ENCODE peak calls at places on chromosomes 12 and 14, in five cellular contexts. N is uterus; Z is SK-N-SH; M is left ventricle myocardium inferior; Q is CD8-positive, alpha-beta T cell. L is an unnamed sample.

GRCh38 chr14:49999826-50000214 is 106.9 kb downstream of the ARF6 start:
- DNase-seq in Z (no peak), Q (no peak), M (no peak), N (no peak), L (no peak)

GRCh38 chr12:124842073-124842749 is 21.5 kb downstream of the SCARB1 start:
- DNase-seq in M (no peak), Z (peak; percentile 91), N (no peak), Q (no peak), L (no peak)

GRCh38 chr12:24127919-24128721 is 178.7 kb upstream of the SOX5 start:
- DNase-seq in Q (no peak), N (no peak), M (no peak), Z (no peak), L (no peak)

GRCh38 chr14:28242895-28243294 is 523.7 kb upstream of the FOXG1 start:
- DNase-seq in N (no peak), M (no peak), Z (no peak), Q (no peak), L (no peak)

GRCh38 chr12:91215940-91216454 is 33.4 kb upstream of the DCN start:
- DNase-seq in M (no peak), Q (no peak), Z (no peak), N (no peak), L (no peak)

GRCh38 chr12:115023279-115023678 is 339.3 kb upstream of the TBX3 start:
- DNase-seq in M (peak; percentile 49), N (no peak), Q (no peak), Z (no peak), L (no peak)

GRCh38 chr12:116320839-116321238 is 43.3 kb upstream of the MED13L start:
- DNase-seq in N (no peak), Q (no peak), Z (no peak), M (no peak), L (no peak)

GRCh38 chr12:84054811-84055210 is 857.8 kb downstream of the SLC6A15 start:
- DNase-seq in M (no peak), Z (no peak), N (no peak), Q (no peak), L (no peak)

GRCh38 chr14:31933716-31934115 is 143.4 kb upstream of the ARHGAP5 start:
- DNase-seq in N (no peak), Z (no peak), M (no peak), Q (no peak), L (no peak)

GRCh38 chr12:10362828-10363664 is 26.8 kb downstream of the KLRK1 start:
- DNase-seq in Z (no peak), M (no peak), N (no peak), Q (no peak), L (no peak)

GRCh38 chr14:105877645-105878044 is 351.3 kb downstream of the TMEM121 start:
- DNase-seq in Z (no peak), M (peak; percentile 5), Q (no peak), N (no peak), L (no peak)

GRCh38 chr14:89507521-89507920 is 90.5 kb upstream of the FOXN3 start:
- DNase-seq in Q (no peak), N (no peak), M (no peak), Z (no peak), L (no peak)

GRCh38 chr14:103576371-103577024 is 13.7 kb downstream of the COA8 start:
- DNase-seq in M (peak; percentile 87), N (peak; percentile 92), Z (peak; percentile 92), Q (no peak), L (peak; percentile 76)

GRCh38 chr12:6430990-6431353 is 13.8 kb upstream of the CD27 start:
- DNase-seq in Z (no peak), N (peak; percentile 29), Q (no peak), M (no peak), L (no peak)

GRCh38 chr14:96225745-96226151 is 21.1 kb downstream of the BDKRB2 start:
- DNase-seq in Z (peak; percentile 60), M (peak; percentile 22), N (peak; percentile 44), Q (no peak), L (no peak)

GRCh38 chr12:27523642-27524488 is at the start of gene PPFIBP1:
- DNase-seq in Q (peak; percentile 100), Z (peak; percentile 94), N (peak; percentile 99), M (peak; percentile 99), L (peak; percentile 99)

GRCh38 chr12:74021937-74022336 is 515.7 kb upstream of the ATXN7L3B start:
- DNase-seq in N (no peak), Q (no peak), M (peak; percentile 35), Z (peak; percentile 36), L (peak; percentile 25)

DNA sequence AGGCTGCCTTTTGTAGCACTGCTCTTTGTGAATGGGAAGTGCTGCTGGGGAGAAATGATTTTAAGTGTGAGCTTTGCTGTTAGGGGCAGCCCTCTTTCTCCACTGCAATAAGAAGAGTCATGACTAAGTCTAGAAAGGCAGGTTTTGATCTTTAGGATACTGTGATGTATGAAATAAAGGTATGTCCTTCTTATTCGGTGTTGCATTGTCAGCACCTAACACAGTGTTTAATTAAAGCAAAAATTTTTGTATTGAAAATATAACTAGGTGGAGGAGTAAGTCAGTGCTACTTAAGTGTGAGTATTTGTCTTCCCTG is 81.5 kb downstream of the ETV6 start:
- DNase-seq in M (no peak), Z (no peak), N (no peak), Q (no peak), L (no peak)
- H3K27ac ChIP-seq in M (no peak overlapping the region), Z (peak overlapping the region; percentile 76), N (no peak overlapping the region), Q (no peak overlapping the region), L (no peak overlapping the region)

GRCh38 chr12:95740751-95741150 is 49.8 kb downstream of the NTN4 start:
- DNase-seq in M (no peak), N (no peak), Q (no peak), Z (no peak), L (no peak)
- H3K27ac ChIP-seq in M (peak overlapping the region; percentile 96), N (no peak overlapping the region), Q (no peak overlapping the region), Z (no peak overlapping the region), L (no peak overlapping the region)

GRCh38 chr12:49160415-49160814 is 28.5 kb downstream of the TUBA1A start:
- DNase-seq in N (no peak), M (no peak), Z (no peak), Q (no peak), L (no peak)
- H3K27ac ChIP-seq in N (no peak overlapping the region), M (no peak overlapping the region), Z (no peak overlapping the region), Q (no peak overlapping the region), L (no peak overlapping the region)

DNA sequence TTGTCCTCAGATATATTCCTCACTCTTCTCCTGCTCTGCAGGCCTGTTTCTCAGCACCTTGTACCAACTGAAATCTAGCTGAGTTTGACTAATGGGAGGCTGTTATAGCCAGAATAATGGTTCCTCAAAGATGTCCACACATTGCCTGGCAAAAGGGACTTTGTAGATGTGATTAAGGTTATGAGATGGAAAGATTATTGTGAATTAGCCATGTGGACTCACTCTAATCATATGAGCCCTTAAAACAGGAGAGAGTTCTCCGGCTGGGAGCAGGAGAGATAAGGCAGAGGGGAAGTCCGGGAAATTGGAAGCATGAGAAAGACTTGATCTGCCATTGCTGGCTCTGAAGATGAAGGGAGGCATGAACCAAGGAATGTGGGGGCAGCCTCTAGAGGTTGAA is 40.0 kb upstream of the KTN1 start:
- DNase-seq in M (no peak), Z (peak; percentile 53), N (no peak), Q (no peak), L (no peak)
- H3K27ac ChIP-seq in M (no peak overlapping the region), Z (no peak overlapping the region), N (no peak overlapping the region), Q (no peak overlapping the region), L (no peak overlapping the region)

GRCh38 chr14:71245659-71246361 is 338.6 kb downstream of the PCNX1 start:
- DNase-seq in M (no peak), Q (peak; percentile 61), N (no peak), Z (no peak), L (no peak)
- H3K27ac ChIP-seq in M (no peak overlapping the region), Q (no peak overlapping the region), N (no peak overlapping the region), Z (no peak overlapping the region), L (no peak overlapping the region)

GRCh38 chr14:90569606-90570462 is 173.0 kb downstream of the CALM1 start:
- DNase-seq in N (no peak), M (no peak), Q (no peak), Z (no peak), L (no peak)
- H3K27ac ChIP-seq in N (no peak overlapping the region), M (no peak overlapping the region), Q (no peak overlapping the region), Z (no peak overlapping the region), L (peak overlapping the region; percentile 97)

GRCh38 chr12:23008613-23009012 is 383.6 kb downstream of the ETNK1 start:
- DNase-seq in Q (no peak), N (no peak), M (no peak), Z (no peak), L (no peak)

GRCh38 chr12:23005387-23005786 is 380.4 kb downstream of the ETNK1 start:
- DNase-seq in N (no peak), Q (no peak), Z (no peak), M (no peak), L (no peak)

GRCh38 chr12:23002381-23002780 is 377.4 kb downstream of the ETNK1 start:
- DNase-seq in Q (no peak), Z (no peak), M (no peak), N (no peak), L (no peak)

GRCh38 chr12:23004473-23005020 is 379.6 kb downstream of the ETNK1 start:
- DNase-seq in Z (no peak), Q (no peak), N (no peak), M (no peak), L (no peak)

DNA sequence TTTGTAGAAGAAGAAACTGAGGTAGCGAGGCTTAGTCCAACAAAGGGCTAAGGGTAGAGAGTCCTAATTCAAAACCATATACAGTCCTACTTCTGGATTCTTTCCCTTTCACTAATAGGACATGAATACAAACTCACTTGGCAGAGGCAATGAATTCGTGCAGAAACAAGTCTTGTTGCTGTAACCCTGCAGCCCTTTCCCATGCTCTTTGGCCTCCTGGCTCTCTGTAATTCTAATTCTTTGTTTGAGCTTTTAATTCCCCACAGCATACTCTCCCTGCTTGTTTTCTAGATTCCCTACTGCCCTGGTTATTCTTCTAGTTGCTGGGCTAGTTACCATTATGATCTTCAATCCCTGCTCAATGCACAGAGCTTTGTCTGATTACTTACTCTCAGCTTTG is 381.4 kb downstream of the ETNK1 start:
- DNase-seq in N (peak; percentile 20), M (peak; percentile 34), Z (no peak), Q (no peak), L (no peak)
- H3K27ac ChIP-seq in N (no peak overlapping the region), M (peak overlapping the region; percentile 52), Z (no peak overlapping the region), Q (no peak overlapping the region), L (no peak overlapping the region)

L was measured in caudate nucleus.